ENCODE peak calls at places on chromosomes 12 and 14, in ten cellular contexts. M is thyroid gland, D is MCF 10A, G is left ventricle myocardium inferior, T is cardiac muscle cell, P is nephron progenitor cell, X is stomach, U is natural killer cell, L is AG09319, Z is tibial nerve. F is an unnamed sample.

GRCh38 chr14:79764288-79764687 is 447.0 kb downstream of the DIO2 start:
- DNase-seq in M (no peak), D (no peak), G (no peak), T (no peak), P (no peak), X (no peak), U (no peak), L (no peak), Z (no peak), F (no peak)

GRCh38 chr12:20050166-20050565 is 318.2 kb upstream of the PDE3A start:
- DNase-seq in M (no peak), D (no peak), G (no peak), T (peak; percentile 69), P (no peak), X (no peak), U (no peak), L (no peak), Z (no peak), F (no peak)

GRCh38 chr12:50099302-50100008 is 4.4 kb upstream of the GPD1 start:
- DNase-seq in M (no peak), D (no peak), G (no peak), T (no peak), P (no peak), X (no peak), U (no peak), L (no peak), Z (no peak), F (no peak)

GRCh38 chr14:103710771-103711392 is 4.4 kb downstream of the XRCC3 start:
- DNase-seq in M (no peak), D (no peak), G (no peak), T (no peak), P (no peak), X (no peak), U (no peak), L (no peak), Z (no peak), F (no peak)

GRCh38 chr14:81565441-81566290 is 32.0 kb upstream of the SEL1L start:
- DNase-seq in M (peak; percentile 18), D (peak; percentile 48), G (no peak), T (peak; percentile 27), P (peak; percentile 38), X (no peak), U (no peak), L (no peak), Z (no peak), F (peak; percentile 26)

GRCh38 chr14:87934185-87934584 is 58.8 kb downstream of the GALC start:
- DNase-seq in M (no peak), D (peak; percentile 11), G (no peak), T (peak; percentile 3), P (no peak), X (no peak), U (no peak), L (no peak), Z (no peak), F (no peak)

GRCh38 chr12:3137268-3137761 is 60.1 kb downstream of the TSPAN9 start:
- DNase-seq in M (peak; percentile 32), D (peak; percentile 28), G (peak; percentile 76), T (peak; percentile 62), P (peak; percentile 47), X (no peak), U (no peak), L (no peak), Z (peak; percentile 34), F (peak; percentile 45)

GRCh38 chr12:1439201-1439600 is 155.2 kb downstream of the FBXL14 start:
- DNase-seq in M (peak; percentile 5), D (no peak), G (no peak), T (no peak), P (no peak), X (no peak), U (no peak), L (no peak), Z (no peak), F (no peak)

GRCh38 chr14:54763761-54764160 is 138.9 kb downstream of the GCH1 start:
- DNase-seq in M (no peak), D (no peak), G (no peak), T (no peak), P (no peak), X (no peak), U (no peak), L (no peak), Z (no peak), F (no peak)

GRCh38 chr14:99363051-99363450 is 91.1 kb upstream of the BCL11B start:
- DNase-seq in M (no peak), D (no peak), G (no peak), T (no peak), P (no peak), X (no peak), U (no peak), L (no peak), Z (no peak), F (no peak)

GRCh38 chr14:37142835-37143499 is 29.4 kb downstream of the SLC25A21 start:
- DNase-seq in M (no peak), D (peak; percentile 51), G (no peak), T (no peak), P (no peak), X (no peak), U (no peak), L (peak; percentile 15), Z (no peak), F (no peak)

DNA sequence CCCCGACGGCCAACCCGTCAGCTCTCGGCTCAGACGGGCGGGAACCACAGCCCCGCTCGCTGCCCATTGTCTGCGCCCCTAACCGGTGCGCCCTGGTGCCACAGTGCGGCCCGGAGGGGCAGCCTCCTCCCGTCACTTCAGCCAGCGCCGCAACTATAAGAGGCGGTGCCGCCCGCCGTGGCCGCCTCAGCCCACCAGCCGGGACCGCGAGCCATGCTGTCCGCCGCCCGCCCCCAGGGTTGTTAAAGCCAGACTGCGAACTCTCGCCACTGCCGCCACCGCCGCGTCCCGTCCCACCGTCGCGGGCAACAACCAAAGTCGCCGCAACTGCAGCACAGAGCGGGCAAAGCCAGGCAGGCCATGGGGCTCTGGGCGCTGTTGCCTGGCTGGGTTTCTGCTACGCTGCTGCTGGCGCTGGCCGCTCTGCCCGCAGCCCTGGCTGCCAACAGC is at the start of gene WNT1:
- DNase-seq in M (no peak), D (no peak), G (no peak), T (no peak), P (peak; percentile 52), X (no peak), U (peak; percentile 50), L (no peak), Z (no peak), F (no peak)
- TF ChIP-seq CTCF in M (no peak), D (no peak), G (peak; percentile 42), T (no peak), P (peak; percentile 32), X (no peak), U (peak; percentile 81), L (no peak), Z (peak; percentile 47), F (peak; percentile 52)

GRCh38 chr12:132196038-132196872 is 52.0 kb downstream of the NOC4L start:
- DNase-seq in M (no peak), D (peak; percentile 4), G (no peak), T (no peak), P (no peak), X (no peak), U (no peak), L (no peak), Z (no peak), F (no peak)

GRCh38 chr12:132196873-132197390 is 52.7 kb downstream of the NOC4L start:
- DNase-seq in M (no peak), D (no peak), G (no peak), T (no peak), P (no peak), X (no peak), U (no peak), L (no peak), Z (no peak), F (no peak)

GRCh38 chr12:132194556-132194955 is 50.3 kb downstream of the NOC4L start:
- DNase-seq in M (no peak), D (no peak), G (no peak), T (no peak), P (no peak), X (no peak), U (no peak), L (no peak), Z (no peak), F (no peak)

GRCh38 chr12:132191715-132192553 is 47.7 kb downstream of the NOC4L start:
- DNase-seq in M (peak; percentile 48), D (no peak), G (no peak), T (no peak), P (no peak), X (no peak), U (no peak), L (no peak), Z (no peak), F (no peak)

DNA sequence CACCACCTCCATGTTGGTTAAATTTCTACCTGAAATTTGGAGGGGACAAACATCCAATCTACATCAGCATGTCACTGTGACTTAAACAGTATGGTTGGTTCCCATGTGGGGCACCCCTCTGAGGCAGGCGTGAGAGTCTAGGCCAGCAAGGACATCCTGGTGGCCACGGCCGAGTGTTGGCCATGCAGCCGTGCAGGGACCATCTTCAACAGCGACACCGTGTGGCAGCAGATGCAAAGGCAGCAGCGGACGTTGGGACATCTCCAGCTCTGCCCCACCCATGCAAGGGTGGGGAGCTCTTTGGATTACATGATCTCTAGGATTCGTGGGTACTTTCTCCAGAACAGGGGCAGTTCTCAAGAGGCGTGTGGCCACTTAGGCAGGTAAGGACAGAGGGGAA is 49.8 kb downstream of the NOC4L start:
- DNase-seq in M (no peak), D (no peak), G (no peak), T (no peak), P (no peak), X (no peak), U (no peak), L (no peak), Z (no peak), F (no peak)
- TF ChIP-seq CTCF in M (peak; percentile 13), D (peak; percentile 25), G (no peak), T (no peak), P (peak; percentile 27), X (no peak), U (no peak), L (no peak), Z (no peak), F (peak; percentile 47)

GRCh38 chr12:124740691-124741137 is 123.0 kb downstream of the SCARB1 start:
- DNase-seq in M (peak; percentile 41), D (peak; percentile 68), G (no peak), T (peak; percentile 41), P (no peak), X (peak; percentile 78), U (no peak), L (no peak), Z (no peak), F (no peak)
- TF ChIP-seq CTCF in M (no peak), D (peak; percentile 13), G (no peak), T (peak; percentile 9), P (no peak), X (no peak), U (no peak), L (no peak), Z (no peak), F (no peak)

GRCh38 chr12:45634273-45634917 is 95.1 kb upstream of the ARID2 start:
- DNase-seq in M (no peak), D (no peak), G (no peak), T (no peak), P (no peak), X (no peak), U (no peak), L (no peak), Z (no peak), F (no peak)

GRCh38 chr12:45633733-45634132 is 95.8 kb upstream of the ARID2 start:
- DNase-seq in M (no peak), D (no peak), G (no peak), T (no peak), P (no peak), X (no peak), U (no peak), L (no peak), Z (no peak), F (no peak)

GRCh38 chr12:45638386-45638785 is 91.1 kb upstream of the ARID2 start:
- DNase-seq in M (no peak), D (no peak), G (no peak), T (no peak), P (no peak), X (no peak), U (no peak), L (no peak), Z (no peak), F (no peak)

GRCh38 chr12:45637706-45638105 is 91.8 kb upstream of the ARID2 start:
- DNase-seq in M (no peak), D (peak; percentile 77), G (no peak), T (peak; percentile 75), P (no peak), X (no peak), U (no peak), L (no peak), Z (no peak), F (no peak)
- TF ChIP-seq CTCF in M (no peak), D (no peak), G (no peak), T (no peak), P (no peak), X (no peak), U (no peak), L (no peak), Z (no peak), F (no peak)